ENCODE peak calls at places on chromosomes 13 and 19, in eight cellular contexts. K is heart left ventricle, J is heart right ventricle, Q is lower lobe of right lung, D is omental fat pad, S is AG09309, I is WTC11, G is ascending aorta. V is an unnamed sample.

GRCh38 chr13:79581870-79582315 is 100.9 kb downstream of the NDFIP2 start:
- DNase-seq in S (no peak), K (peak), G (no peak), J (peak), Q (no peak), D (no peak), I (peak), V (no peak)

GRCh38 chr19:49437231-49437630 is 4.1 kb downstream of the SLC17A7 start:
- DNase-seq in S (no peak), D (no peak), J (no peak), Q (no peak), G (no peak), I (no peak), K (no peak), V (no peak)

GRCh38 chr19:737591-738093 is 13.3 kb upstream of the MISP start:
- DNase-seq in S (no peak), I (peak), Q (peak), D (no peak), G (no peak), J (peak), K (no peak), V (peak)

GRCh38 chr13:26785845-26786630 is 25.5 kb upstream of the GPR12 start:
- DNase-seq in J (peak), G (no peak), K (peak), D (no peak), I (peak), Q (no peak), S (no peak), V (peak)

GRCh38 chr13:50081106-50081898 is 66.1 kb downstream of the KCNRG start:
- DNase-seq in Q (peak), I (peak), J (peak), S (no peak), D (peak), G (no peak), K (peak), V (peak)

GRCh38 chr13:106532111-106532929 is 3.1 kb downstream of the EFNB2 start:
- DNase-seq in S (no peak), D (no peak), J (no peak), K (no peak), I (no peak), Q (no peak), G (no peak), V (no peak)

GRCh38 chr19:56594783-56595547 is at the start of gene ZNF71:
- DNase-seq in K (peak), S (peak), J (peak), D (peak), G (peak), Q (peak), I (peak), V (peak)

GRCh38 chr13:114309806-114310410 is 4.4 kb upstream of the CHAMP1 start:
- DNase-seq in K (no peak), S (no peak), D (no peak), G (no peak), Q (no peak), I (no peak), J (no peak), V (no peak)

GRCh38 chr13:20473888-20474287 is 51.8 kb downstream of the CRYL1 start:
- DNase-seq in Q (no peak), J (no peak), D (no peak), S (no peak), I (no peak), G (no peak), K (no peak), V (no peak)

GRCh38 chr19:31533114-31533513 is 183.9 kb upstream of the TSHZ3 start:
- DNase-seq in Q (no peak), I (no peak), S (no peak), G (no peak), J (no peak), D (no peak), K (no peak), V (no peak)

GRCh38 chr13:103497404-103497803 is 431.2 kb upstream of the SLC10A2 start:
- DNase-seq in G (no peak), Q (no peak), J (no peak), D (no peak), S (no peak), I (no peak), K (no peak), V (no peak)

GRCh38 chr19:6740589-6741348 is 1.3 kb downstream of the TRIP10 start:
- DNase-seq in D (no peak), Q (peak), G (no peak), K (peak), S (no peak), I (peak), J (peak), V (peak)

GRCh38 chr13:79775830-79776229 is 294.9 kb downstream of the NDFIP2 start:
- DNase-seq in J (no peak), G (no peak), D (no peak), Q (no peak), I (peak), K (peak), S (peak), V (no peak)

GRCh38 chr19:35208121-35208520 is 20.4 kb downstream of the FAM187B start:
- DNase-seq in G (no peak), S (no peak), I (no peak), Q (no peak), J (no peak), K (no peak), D (no peak), V (no peak)

GRCh38 chr13:46288570-46289259 is 77.0 kb downstream of the LRRC63 start:
- DNase-seq in G (no peak), S (no peak), J (no peak), I (no peak), D (no peak), Q (no peak), K (no peak), V (peak)
- TF ChIP-seq CTCF in G (peak), S (peak), J (peak), I (peak), D (no peak), Q (peak), K (peak), V (peak)

DNA sequence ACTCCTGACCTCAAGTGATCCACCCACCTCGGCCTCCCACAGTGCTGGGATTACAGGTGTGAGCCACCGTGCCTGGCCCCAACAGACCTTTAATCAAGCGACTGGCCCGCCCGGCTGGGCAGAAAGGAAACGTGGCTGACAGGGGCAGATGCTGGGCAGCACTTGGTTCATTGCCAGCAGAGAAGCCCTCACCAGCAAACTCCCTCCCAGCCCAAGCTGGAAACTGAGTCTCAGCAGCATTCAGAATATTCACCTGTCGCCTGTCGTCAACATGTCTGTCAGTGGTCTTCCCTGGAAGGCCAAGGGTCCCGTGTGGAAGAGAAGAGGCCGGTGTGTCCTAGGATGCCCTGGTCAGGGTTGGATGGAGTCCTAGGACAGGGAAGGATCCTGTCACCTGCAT is 245.0 kb downstream of the TEX29 start:
- DNase-seq in D (no peak), J (no peak), G (no peak), S (no peak), I (no peak), Q (no peak), K (no peak), V (no peak)
- TF ChIP-seq CTCF in D (no peak), J (no peak), G (no peak), S (no peak), I (no peak), Q (no peak), K (no peak), V (no peak)

GRCh38 chr19:22882797-22883196 is 50.7 kb downstream of the ZNF723 start:
- DNase-seq in S (no peak), K (no peak), J (no peak), Q (no peak), I (no peak), D (no peak), G (no peak), V (no peak)
- TF ChIP-seq CTCF in S (no peak), K (peak), J (peak), Q (peak), I (no peak), D (no peak), G (no peak), V (no peak)

DNA sequence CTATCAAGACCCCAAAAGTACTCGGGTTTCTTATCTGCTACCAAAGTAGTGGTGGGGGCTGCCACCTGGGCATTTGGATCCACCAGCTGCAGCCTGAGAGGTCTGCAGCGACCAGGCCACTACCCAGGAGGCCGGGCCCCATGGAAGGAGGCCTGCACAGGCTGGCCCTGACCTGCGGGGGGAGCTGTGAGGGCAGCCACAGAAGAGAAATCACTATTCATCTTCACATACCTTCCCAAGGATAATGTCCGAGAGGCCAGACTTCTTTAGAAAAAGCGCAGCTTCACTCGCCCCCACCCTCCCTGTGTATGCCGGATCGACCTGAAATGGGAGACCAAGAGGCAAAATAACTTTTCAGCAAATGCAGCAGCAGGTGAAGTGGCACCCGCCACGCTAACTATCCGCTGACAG is 30.1 kb downstream of the EPS15L1 start:
- DNase-seq in K (no peak), S (no peak), Q (no peak), I (peak), D (no peak), J (no peak), G (no peak), V (peak)
- TF ChIP-seq CTCF in K (peak), S (peak), Q (peak), I (peak), D (no peak), J (peak), G (no peak), V (peak)

GRCh38 chr13:60788156-60788829 is 391.3 kb downstream of the TDRD3 start:
- DNase-seq in Q (no peak), G (no peak), I (no peak), K (peak), D (no peak), S (no peak), J (peak), V (no peak)
- TF ChIP-seq CTCF in Q (no peak), G (no peak), I (no peak), K (no peak), D (no peak), S (no peak), J (no peak), V (no peak)

GRCh38 chr13:59172076-59172475 is 991.7 kb downstream of the DIAPH3 start:
- DNase-seq in G (no peak), J (no peak), Q (no peak), S (no peak), K (no peak), D (no peak), I (no peak), V (no peak)

GRCh38 chr13:59166174-59166573 is 997.6 kb downstream of the DIAPH3 start:
- DNase-seq in I (no peak), K (no peak), G (no peak), J (no peak), D (no peak), S (no peak), Q (no peak), V (no peak)
- TF ChIP-seq CTCF in I (no peak), K (no peak), G (no peak), J (no peak), D (no peak), S (no peak), Q (no peak), V (no peak)

GRCh38 chr19:38557205-38557799 is 60.5 kb downstream of the MAP4K1 start:
- DNase-seq in K (no peak), J (no peak), G (no peak), I (no peak), S (no peak), D (no peak), Q (peak), V (no peak)

GRCh38 chr19:38559428-38560401 is 58.0 kb downstream of the MAP4K1 start:
- DNase-seq in J (no peak), K (no peak), D (no peak), S (no peak), I (no peak), G (no peak), Q (peak), V (no peak)

GRCh38 chr19:38554676-38555141 is 63.0 kb downstream of the MAP4K1 start:
- DNase-seq in S (no peak), I (no peak), K (no peak), J (no peak), D (no peak), G (no peak), Q (no peak), V (no peak)

GRCh38 chr19:38555200-38555599 is 62.6 kb downstream of the MAP4K1 start:
- DNase-seq in Q (peak), I (no peak), J (no peak), D (no peak), G (no peak), S (no peak), K (no peak), V (no peak)

DNA sequence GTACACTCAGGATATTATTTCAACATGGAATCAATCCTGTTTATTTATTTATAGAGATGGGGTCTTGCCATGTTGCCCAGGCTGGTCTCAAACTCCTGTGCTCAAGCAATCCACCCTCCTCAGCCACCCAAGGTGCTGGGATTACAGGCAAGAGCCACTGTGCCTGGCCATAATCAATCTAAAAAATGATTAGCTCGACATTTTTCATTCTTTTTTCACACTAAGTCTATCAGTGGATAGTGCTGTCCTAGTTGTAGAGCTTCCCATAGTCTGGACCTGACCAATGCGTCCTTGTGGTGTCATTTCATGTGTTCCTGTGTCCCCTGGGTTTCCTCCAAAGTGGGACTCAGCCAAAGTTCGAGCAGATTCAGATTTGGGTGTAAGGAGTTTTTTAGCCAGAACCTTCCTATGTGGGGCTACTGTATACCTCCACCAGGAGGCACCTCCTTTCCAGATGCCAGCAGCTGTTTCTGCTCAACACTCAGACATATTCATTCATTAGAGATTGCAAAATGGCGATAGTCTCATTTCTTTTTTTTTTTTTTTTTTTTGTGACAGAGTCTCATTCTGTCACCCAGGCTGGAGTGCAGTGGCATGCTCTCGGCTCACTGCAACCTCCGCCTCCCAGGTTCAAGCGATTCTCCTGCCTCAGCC is 61.1 kb downstream of the MAP4K1 start:
- DNase-seq in D (no peak), G (no peak), S (no peak), K (no peak), I (no peak), J (no peak), Q (no peak), V (no peak)
- TF ChIP-seq CTCF in D (no peak), G (no peak), S (peak), K (no peak), I (no peak), J (no peak), Q (no peak), V (no peak)

GRCh38 chr19:45404557-45405434 is at the start of gene PPP1R13L:
- DNase-seq in K (peak), Q (peak), I (peak), D (peak), G (peak), J (peak), S (no peak), V (peak)

GRCh38 chr19:45403272-45403671 is 1.6 kb downstream of the PPP1R13L start:
- DNase-seq in I (no peak), G (no peak), Q (no peak), J (no peak), S (no peak), D (no peak), K (no peak), V (no peak)

GRCh38 chr19:45401815-45402468 is 2.9 kb downstream of the PPP1R13L start:
- DNase-seq in I (no peak), S (no peak), J (no peak), G (no peak), D (no peak), Q (no peak), K (no peak), V (no peak)

GRCh38 chr19:45403781-45404556 is 900 bp downstream of the PPP1R13L start:
- DNase-seq in G (no peak), S (no peak), K (peak), J (peak), I (peak), Q (peak), D (peak), V (peak)

DNA sequence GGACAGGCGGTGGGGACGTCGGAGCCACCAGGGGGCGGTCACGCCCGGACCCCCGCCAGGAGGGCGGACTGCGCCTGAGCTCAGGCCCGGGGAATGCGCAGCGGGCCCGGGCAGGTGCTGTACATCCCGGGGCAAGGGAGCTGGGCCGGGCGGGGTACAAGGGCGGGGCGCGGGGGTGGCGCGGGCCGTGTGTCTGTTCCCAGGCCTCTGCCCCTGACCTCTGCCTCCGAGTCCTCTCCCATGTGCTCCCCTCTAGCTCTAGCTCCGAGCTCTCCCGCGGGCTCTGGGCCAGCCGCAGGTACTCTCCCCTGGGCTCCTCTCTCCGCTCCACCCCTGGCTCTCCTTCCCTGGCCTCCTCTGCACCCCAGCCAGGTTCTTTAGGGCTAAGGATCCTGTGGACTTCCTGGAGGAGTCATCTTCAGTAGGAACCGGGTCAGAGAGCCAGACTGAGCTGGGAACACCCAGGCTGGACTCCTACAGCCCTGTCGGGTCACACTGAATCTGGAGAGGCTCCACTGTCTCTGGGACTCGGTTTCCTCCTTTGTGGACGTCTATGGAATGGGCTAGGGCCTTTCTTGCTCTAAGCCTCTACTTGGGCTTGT is 2.3 kb downstream of the PPP1R13L start:
- DNase-seq in G (no peak), D (no peak), I (peak), Q (peak), S (no peak), K (peak), J (peak), V (peak)
- TF ChIP-seq CTCF in G (peak), D (no peak), I (peak), Q (peak), S (peak), K (peak), J (peak), V (peak)

GRCh38 chr19:15977193-15977592 is 28.4 kb downstream of the OR10H4 start:
- DNase-seq in Q (no peak), I (no peak), G (no peak), K (no peak), J (no peak), D (no peak), S (no peak), V (no peak)
- TF ChIP-seq CTCF in Q (no peak), I (no peak), G (no peak), K (no peak), J (no peak), D (no peak), S (no peak), V (no peak)

V was measured in nephron progenitor cell.